ENCODE peak calls at places on chromosomes 4 and X, in four cellular contexts. X, Y, Q and E are unnamed samples. For H3K36me3 and H3K27me3, the result is how much of the 10 kb centered on the place peaks cover.

GRCh38 chr4:77819409-77819835 is 254 bp upstream of the CNOT6L start:
- DNase-seq in X (no peak), Y (peak), Q (peak), E (no peak)

GRCh38 chr4:115844180-115844579 is 730.8 kb upstream of the NDST4 start:
- DNase-seq in X (no peak), Y (no peak), Q (no peak), E (no peak)

GRCh38 chr4:45453258-45453841 is 670.5 kb downstream of the GABRG1 start:
- DNase-seq in X (peak), Y (peak), Q (peak), E (no peak)

GRCh38 chr4:73612032-73612431 is 8.2 kb downstream of the RASSF6 start:
- DNase-seq in X (no peak), Y (no peak), Q (no peak), E (no peak)

GRCh38 chr4:106604319-106605051 is 235.9 kb upstream of the GIMD1 start:
- DNase-seq in X (no peak), Y (no peak), Q (no peak), E (no peak)

GRCh38 chr4:3256230-3257124 is 7.5 kb downstream of the MSANTD1 start:
- DNase-seq in X (no peak), Y (no peak), Q (no peak), E (no peak)

GRCh38 chrX:56397636-56398035 is 165.5 kb downstream of the KLF8 start:
- DNase-seq in X (no peak), Y (no peak), Q (no peak), E (no peak)

GRCh38 chrX:121854614-121854911 is 807.2 kb downstream of the GLUD2 start:
- DNase-seq in X (no peak), Y (no peak), Q (no peak), E (no peak)

GRCh38 chr4:13860126-13860525 is 232.6 kb upstream of the BOD1L1 start:
- DNase-seq in X (peak), Y (peak), Q (no peak), E (no peak)

GRCh38 chr4:187606581-187606980 is 389.0 kb upstream of the ZFP42 start:
- DNase-seq in X (peak), Y (peak), Q (no peak), E (no peak)

GRCh38 chr4:85778809-85779124 is 303.8 kb downstream of the ARHGAP24 start:
- DNase-seq in X (no peak), Y (no peak), Q (no peak), E (no peak)

GRCh38 chr4:7462509-7462971 is 27.8 kb upstream of the PSAPL1 start:
- DNase-seq in X (peak), Y (peak), Q (peak), E (no peak)

GRCh38 chr4:1981251-1982055 is 27.3 kb downstream of the NELFA start:
- DNase-seq in X (peak), Y (peak), Q (no peak), E (no peak)
- H3K36me3 ChIP-seq in X (half or more), Y (under half), Q (half or more), E (under half)

GRCh38 chr4:929970-930625 is 2.0 kb downstream of the GAK start:
- DNase-seq in X (no peak), Y (no peak), Q (no peak), E (no peak)
- H3K4me3 ChIP-seq in X (no peak), Y (no peak), Q (no peak), E (peak)

GRCh38 chrX:132967049-132967448 is 8.6 kb upstream of the HS6ST2 start:
- DNase-seq in X (no peak), Y (no peak), Q (no peak), E (no peak)
- H3K27me3 ChIP-seq in X (under half), Y (under half), Q (under half), E (under half)

GRCh38 chr4:57080781-57081650 is 29.2 kb downstream of the IGFBP7 start:
- DNase-seq in X (no peak), Y (peak), Q (no peak), E (no peak)
- H3K36me3 ChIP-seq in X (under half), Y (under half), Q (under half), E (under half)